ENCODE peak calls at places on chromosome 12, in ten cellular contexts. One of them, this sample, is unnamed.

GRCh38 chr12:58765653-58766554 is 154.4 kb downstream of the LRIG3 start:
- DNase-seq in astrocyte of the cerebellum: no peak
- DNase-seq in nephron progenitor cell: no peak
- DNase-seq in thyroid gland: no peak
- DNase-seq in IMR-90: peak
- DNase-seq in WTC11: no peak
- DNase-seq in PC-9: no peak
- DNase-seq in tibial artery: no peak
- DNase-seq in fibroblast of the aortic adventitia: peak
- DNase-seq in fibroblast of pulmonary artery: no peak
- DNase-seq in this sample: no peak

GRCh38 chr12:45458854-45459807 is 243.2 kb downstream of the ANO6 start:
- DNase-seq in astrocyte of the cerebellum: peak
- DNase-seq in nephron progenitor cell: no peak
- DNase-seq in thyroid gland: no peak
- DNase-seq in IMR-90: peak
- DNase-seq in WTC11: no peak
- DNase-seq in PC-9: no peak
- DNase-seq in tibial artery: no peak
- DNase-seq in fibroblast of the aortic adventitia: peak
- DNase-seq in fibroblast of pulmonary artery: peak
- DNase-seq in this sample: no peak

GRCh38 chr12:124713041-124713435 is 145.6 kb upstream of the NCOR2 start:
- DNase-seq in astrocyte of the cerebellum: no peak
- DNase-seq in nephron progenitor cell: no peak
- DNase-seq in thyroid gland: peak
- DNase-seq in IMR-90: no peak
- DNase-seq in WTC11: no peak
- DNase-seq in PC-9: no peak
- DNase-seq in tibial artery: peak
- DNase-seq in fibroblast of the aortic adventitia: peak
- DNase-seq in fibroblast of pulmonary artery: no peak
- DNase-seq in this sample: no peak

GRCh38 chr12:108666326-108666995 is 32.8 kb upstream of the SELPLG start:
- DNase-seq in astrocyte of the cerebellum: no peak
- DNase-seq in nephron progenitor cell: no peak
- DNase-seq in thyroid gland: no peak
- DNase-seq in IMR-90: peak
- DNase-seq in WTC11: no peak
- DNase-seq in PC-9: no peak
- DNase-seq in tibial artery: no peak
- DNase-seq in fibroblast of the aortic adventitia: peak
- DNase-seq in fibroblast of pulmonary artery: peak
- DNase-seq in this sample: no peak

GRCh38 chr12:116236148-116236731 is 41.3 kb downstream of the MED13L start:
- DNase-seq in astrocyte of the cerebellum: peak
- DNase-seq in nephron progenitor cell: peak
- DNase-seq in thyroid gland: peak
- DNase-seq in IMR-90: peak
- DNase-seq in WTC11: peak
- DNase-seq in PC-9: peak
- DNase-seq in tibial artery: no peak
- DNase-seq in fibroblast of the aortic adventitia: peak
- DNase-seq in fibroblast of pulmonary artery: peak
- DNase-seq in this sample: peak

GRCh38 chr12:123942911-123943648 is 29.6 kb downstream of the CCDC92 start:
- DNase-seq in astrocyte of the cerebellum: no peak
- DNase-seq in nephron progenitor cell: no peak
- DNase-seq in thyroid gland: no peak
- DNase-seq in IMR-90: peak
- DNase-seq in WTC11: no peak
- DNase-seq in PC-9: no peak
- DNase-seq in tibial artery: no peak
- DNase-seq in fibroblast of the aortic adventitia: peak
- DNase-seq in fibroblast of pulmonary artery: peak
- DNase-seq in this sample: no peak

GRCh38 chr12:30953946-30954766 is 27.6 kb downstream of the TSPAN11 start:
- DNase-seq in astrocyte of the cerebellum: no peak
- DNase-seq in nephron progenitor cell: no peak
- DNase-seq in thyroid gland: no peak
- DNase-seq in IMR-90: no peak
- DNase-seq in WTC11: no peak
- DNase-seq in PC-9: no peak
- DNase-seq in tibial artery: no peak
- DNase-seq in fibroblast of the aortic adventitia: no peak
- DNase-seq in fibroblast of pulmonary artery: no peak
- DNase-seq in this sample: no peak

GRCh38 chr12:5916785-5917290 is 28.2 kb downstream of the ANO2 start:
- DNase-seq in astrocyte of the cerebellum: no peak
- DNase-seq in nephron progenitor cell: no peak
- DNase-seq in thyroid gland: no peak
- DNase-seq in IMR-90: no peak
- DNase-seq in WTC11: no peak
- DNase-seq in PC-9: no peak
- DNase-seq in tibial artery: peak
- DNase-seq in fibroblast of the aortic adventitia: no peak
- DNase-seq in fibroblast of pulmonary artery: no peak
- DNase-seq in this sample: no peak

GRCh38 chr12:62799766-62800406 is 135.1 kb downstream of the PPM1H start:
- DNase-seq in astrocyte of the cerebellum: no peak
- DNase-seq in nephron progenitor cell: no peak
- DNase-seq in thyroid gland: no peak
- DNase-seq in IMR-90: no peak
- DNase-seq in WTC11: peak
- DNase-seq in PC-9: no peak
- DNase-seq in tibial artery: no peak
- DNase-seq in fibroblast of the aortic adventitia: no peak
- DNase-seq in fibroblast of pulmonary artery: no peak
- DNase-seq in this sample: no peak

GRCh38 chr12:25558566-25558965 is 5.5 kb upstream of the LMNTD1 start:
- DNase-seq in astrocyte of the cerebellum: no peak
- DNase-seq in nephron progenitor cell: no peak
- DNase-seq in thyroid gland: no peak
- DNase-seq in IMR-90: peak
- DNase-seq in WTC11: no peak
- DNase-seq in PC-9: no peak
- DNase-seq in tibial artery: no peak
- DNase-seq in fibroblast of the aortic adventitia: no peak
- DNase-seq in fibroblast of pulmonary artery: no peak
- DNase-seq in this sample: no peak

GRCh38 chr12:48868446-48868845 is 2.8 kb upstream of the RND1 start:
- DNase-seq in astrocyte of the cerebellum: no peak
- DNase-seq in nephron progenitor cell: no peak
- DNase-seq in thyroid gland: no peak
- DNase-seq in IMR-90: no peak
- DNase-seq in WTC11: no peak
- DNase-seq in PC-9: no peak
- DNase-seq in tibial artery: no peak
- DNase-seq in fibroblast of the aortic adventitia: peak
- DNase-seq in fibroblast of pulmonary artery: no peak
- DNase-seq in this sample: no peak

GRCh38 chr12:102653406-102653805 is 173.0 kb upstream of the IGF1 start:
- DNase-seq in astrocyte of the cerebellum: no peak
- DNase-seq in nephron progenitor cell: no peak
- DNase-seq in thyroid gland: no peak
- DNase-seq in IMR-90: no peak
- DNase-seq in WTC11: no peak
- DNase-seq in PC-9: no peak
- DNase-seq in tibial artery: no peak
- DNase-seq in fibroblast of the aortic adventitia: no peak
- DNase-seq in fibroblast of pulmonary artery: no peak
- DNase-seq in this sample: no peak

GRCh38 chr12:52477651-52478050 is 4.0 kb upstream of the KRT6C start:
- DNase-seq in astrocyte of the cerebellum: no peak
- DNase-seq in nephron progenitor cell: no peak
- DNase-seq in thyroid gland: no peak
- DNase-seq in IMR-90: no peak
- DNase-seq in WTC11: no peak
- DNase-seq in PC-9: no peak
- DNase-seq in tibial artery: no peak
- DNase-seq in fibroblast of the aortic adventitia: no peak
- DNase-seq in fibroblast of pulmonary artery: no peak
- DNase-seq in this sample: no peak

GRCh38 chr12:93757792-93758694 is 80.9 kb downstream of the CRADD start:
- DNase-seq in astrocyte of the cerebellum: no peak
- DNase-seq in nephron progenitor cell: no peak
- DNase-seq in thyroid gland: no peak
- DNase-seq in IMR-90: no peak
- DNase-seq in WTC11: no peak
- DNase-seq in PC-9: no peak
- DNase-seq in tibial artery: no peak
- DNase-seq in fibroblast of the aortic adventitia: no peak
- DNase-seq in fibroblast of pulmonary artery: no peak
- DNase-seq in this sample: no peak

GRCh38 chr12:23722655-23723054 is 226.8 kb downstream of the SOX5 start:
- DNase-seq in astrocyte of the cerebellum: no peak
- DNase-seq in nephron progenitor cell: no peak
- DNase-seq in thyroid gland: no peak
- DNase-seq in IMR-90: no peak
- DNase-seq in WTC11: no peak
- DNase-seq in PC-9: no peak
- DNase-seq in tibial artery: no peak
- DNase-seq in fibroblast of the aortic adventitia: no peak
- DNase-seq in fibroblast of pulmonary artery: no peak
- DNase-seq in this sample: no peak

GRCh38 chr12:2385529-2385928 is 332.7 kb downstream of the CACNA1C start:
- DNase-seq in astrocyte of the cerebellum: no peak
- DNase-seq in nephron progenitor cell: no peak
- DNase-seq in thyroid gland: no peak
- DNase-seq in IMR-90: no peak
- DNase-seq in WTC11: no peak
- DNase-seq in PC-9: no peak
- DNase-seq in tibial artery: no peak
- DNase-seq in fibroblast of the aortic adventitia: no peak
- DNase-seq in fibroblast of pulmonary artery: no peak
- DNase-seq in this sample: no peak

DNA sequence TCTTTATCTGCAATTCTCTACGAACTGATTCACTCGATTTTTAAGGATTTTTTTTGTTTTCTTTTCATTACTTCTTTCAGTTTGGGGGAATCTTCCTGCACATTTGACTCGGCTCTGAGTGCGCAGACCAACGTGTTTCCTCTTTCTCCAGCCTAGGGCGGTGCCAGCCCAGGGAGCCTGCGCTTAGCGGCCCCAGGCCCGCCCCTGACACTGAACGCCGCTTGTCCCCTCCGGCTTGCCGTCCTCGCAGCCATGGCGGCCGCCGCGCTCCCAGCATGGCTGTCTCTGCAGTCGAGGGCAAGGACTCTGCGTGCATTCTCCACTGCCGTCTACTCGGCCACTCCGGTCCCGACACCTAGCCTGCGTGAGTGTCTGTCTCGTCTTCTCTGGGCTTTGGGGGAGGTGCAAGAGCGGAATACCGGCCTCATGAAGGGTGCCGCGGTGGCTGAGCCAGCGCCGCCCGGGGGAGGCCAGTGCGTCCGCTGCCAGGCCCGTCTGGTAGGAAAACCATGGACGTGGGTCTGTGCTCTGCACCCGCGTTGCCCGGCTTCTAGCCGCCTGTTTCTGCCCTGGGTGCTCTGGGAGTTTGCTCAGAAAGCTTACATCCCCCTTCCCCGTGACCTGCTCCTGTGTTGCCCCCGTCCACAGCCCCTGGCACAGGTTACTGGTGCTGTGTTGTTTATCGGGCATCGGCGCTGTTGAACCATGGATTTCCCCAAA is at the start of gene MRPS35:
- DNase-seq in astrocyte of the cerebellum: peak
- DNase-seq in nephron progenitor cell: peak
- DNase-seq in thyroid gland: peak
- DNase-seq in IMR-90: peak
- DNase-seq in WTC11: peak
- DNase-seq in PC-9: peak
- DNase-seq in tibial artery: peak
- DNase-seq in fibroblast of the aortic adventitia: peak
- DNase-seq in fibroblast of pulmonary artery: peak
- DNase-seq in this sample: peak
- TF ChIP-seq CTCF in astrocyte of the cerebellum: no peak
- TF ChIP-seq CTCF in nephron progenitor cell: no peak
- TF ChIP-seq CTCF in thyroid gland: no peak
- TF ChIP-seq CTCF in IMR-90: no peak
- TF ChIP-seq CTCF in WTC11: no peak
- TF ChIP-seq CTCF in PC-9: no peak
- TF ChIP-seq CTCF in tibial artery: no peak
- TF ChIP-seq CTCF in fibroblast of the aortic adventitia: no peak
- TF ChIP-seq CTCF in fibroblast of pulmonary artery: no peak
- TF ChIP-seq CTCF in this sample: no peak

GRCh38 chr12:103783744-103784664 is 57.0 kb downstream of the NT5DC3 start:
- DNase-seq in astrocyte of the cerebellum: no peak
- DNase-seq in nephron progenitor cell: no peak
- DNase-seq in thyroid gland: peak
- DNase-seq in IMR-90: no peak
- DNase-seq in WTC11: no peak
- DNase-seq in PC-9: no peak
- DNase-seq in tibial artery: no peak
- DNase-seq in fibroblast of the aortic adventitia: no peak
- DNase-seq in fibroblast of pulmonary artery: no peak
- DNase-seq in this sample: no peak
- TF ChIP-seq CTCF in astrocyte of the cerebellum: no peak
- TF ChIP-seq CTCF in nephron progenitor cell: no peak
- TF ChIP-seq CTCF in thyroid gland: peak
- TF ChIP-seq CTCF in IMR-90: no peak
- TF ChIP-seq CTCF in WTC11: no peak
- TF ChIP-seq CTCF in PC-9: no peak
- TF ChIP-seq CTCF in tibial artery: no peak
- TF ChIP-seq CTCF in fibroblast of the aortic adventitia: no peak
- TF ChIP-seq CTCF in fibroblast of pulmonary artery: no peak
- TF ChIP-seq CTCF in this sample: no peak

GRCh38 chr12:109947511-109947910 is 47.4 kb downstream of the TCHP start:
- DNase-seq in astrocyte of the cerebellum: peak
- DNase-seq in nephron progenitor cell: no peak
- DNase-seq in thyroid gland: no peak
- DNase-seq in IMR-90: peak
- DNase-seq in WTC11: no peak
- DNase-seq in PC-9: no peak
- DNase-seq in tibial artery: no peak
- DNase-seq in fibroblast of the aortic adventitia: peak
- DNase-seq in fibroblast of pulmonary artery: peak
- DNase-seq in this sample: no peak
- TF ChIP-seq CTCF in astrocyte of the cerebellum: no peak
- TF ChIP-seq CTCF in nephron progenitor cell: no peak
- TF ChIP-seq CTCF in thyroid gland: no peak
- TF ChIP-seq CTCF in IMR-90: no peak
- TF ChIP-seq CTCF in WTC11: no peak
- TF ChIP-seq CTCF in PC-9: no peak
- TF ChIP-seq CTCF in tibial artery: no peak
- TF ChIP-seq CTCF in fibroblast of the aortic adventitia: no peak
- TF ChIP-seq CTCF in fibroblast of pulmonary artery: no peak
- TF ChIP-seq CTCF in this sample: no peak

DNA sequence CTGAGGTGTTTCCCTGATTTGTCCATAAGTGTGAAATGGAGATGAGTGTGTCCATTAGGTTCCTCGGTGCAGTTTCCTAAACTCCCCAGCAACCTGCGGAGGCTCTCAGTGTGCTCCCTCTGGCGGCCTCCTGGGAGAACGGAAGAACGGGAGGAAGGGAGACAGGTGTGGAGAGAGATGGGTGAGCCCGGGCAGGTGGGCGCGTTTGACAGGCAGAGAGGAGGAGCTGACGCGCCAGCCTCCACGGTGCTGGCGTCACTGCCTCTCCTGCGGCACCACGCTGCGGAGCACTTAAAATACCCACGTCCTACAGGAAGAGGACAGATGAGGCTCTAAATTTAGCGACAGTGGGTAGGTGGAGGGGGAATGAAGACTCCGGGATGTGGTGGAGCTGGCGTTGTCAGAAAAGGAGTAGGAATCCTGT is 26.8 kb upstream of the PEX5 start:
- DNase-seq in astrocyte of the cerebellum: no peak
- DNase-seq in nephron progenitor cell: peak
- DNase-seq in thyroid gland: peak
- DNase-seq in IMR-90: no peak
- DNase-seq in WTC11: peak
- DNase-seq in PC-9: peak
- DNase-seq in tibial artery: no peak
- DNase-seq in fibroblast of the aortic adventitia: peak
- DNase-seq in fibroblast of pulmonary artery: peak
- DNase-seq in this sample: no peak
- TF ChIP-seq CTCF in astrocyte of the cerebellum: peak
- TF ChIP-seq CTCF in nephron progenitor cell: peak
- TF ChIP-seq CTCF in thyroid gland: peak
- TF ChIP-seq CTCF in IMR-90: peak
- TF ChIP-seq CTCF in WTC11: peak
- TF ChIP-seq CTCF in PC-9: peak
- TF ChIP-seq CTCF in tibial artery: peak
- TF ChIP-seq CTCF in fibroblast of the aortic adventitia: peak
- TF ChIP-seq CTCF in fibroblast of pulmonary artery: peak
- TF ChIP-seq CTCF in this sample: no peak